ENCODE peak calls at places on chromosomes 11 and 22, in four cellular contexts. S is K562, P is GM12878, O is HepG2. Z is an unnamed sample.

GRCh38 chr11:74568028-74568427 is 24.4 kb upstream of the POLD3 start:
- DNase-seq in S (no peak), P (no peak), O (no peak), Z (no peak)

GRCh38 chr11:65181569-65182257 is at the start of gene CAPN1:
- DNase-seq in S (peak), P (peak), O (peak), Z (peak)

GRCh38 chr11:78350101-78350645 is 67.4 kb downstream of the GAB2 start:
- DNase-seq in S (peak), P (peak), O (no peak), Z (no peak)

GRCh38 chr11:114172871-114173444 is 113.4 kb downstream of the ZBTB16 start:
- DNase-seq in S (no peak), P (no peak), O (no peak), Z (no peak)

GRCh38 chr11:64067257-64067993 is 31.7 kb downstream of the FLRT1 start:
- DNase-seq in S (peak), P (no peak), O (no peak), Z (no peak)

GRCh38 chr11:25769287-25769686 is 562.6 kb upstream of the ANO3 start:
- DNase-seq in S (no peak), P (no peak), O (no peak), Z (no peak)

GRCh38 chr11:69300124-69301032 is 6.4 kb downstream of the MYEOV start:
- DNase-seq in S (peak), P (no peak), O (no peak), Z (no peak)

GRCh38 chr11:20208622-20209090 is 48.4 kb upstream of the DBX1 start:
- DNase-seq in S (no peak), P (no peak), O (no peak), Z (no peak)

GRCh38 chr22:26323013-26323412 is 106.0 kb upstream of the ASPHD2 start:
- DNase-seq in S (no peak), P (no peak), O (no peak), Z (no peak)

GRCh38 chr11:73525611-73526010 is 72.3 kb downstream of the FAM168A start:
- DNase-seq in S (no peak), P (no peak), O (no peak), Z (no peak)

GRCh38 chr11:28566643-28567042 is 458.5 kb downstream of the METTL15 start:
- DNase-seq in S (peak), P (no peak), O (no peak), Z (peak)

GRCh38 chr11:46273511-46274205 is 3.8 kb upstream of the CREB3L1 start:
- DNase-seq in S (peak), P (no peak), O (peak), Z (no peak)

GRCh38 chr22:35305525-35306070 is 5.9 kb downstream of the TOM1 start:
- DNase-seq in S (no peak), P (no peak), O (no peak), Z (no peak)

GRCh38 chr11:130118636-130119387 is 40.8 kb upstream of the ST14 start:
- DNase-seq in S (no peak), P (peak), O (peak), Z (no peak)

GRCh38 chr22:49800408-49801238 is 27.1 kb downstream of the BRD1 start:
- DNase-seq in S (no peak), P (no peak), O (no peak), Z (no peak)

GRCh38 chr11:61026121-61027031 is 54.9 kb downstream of the CD6 start:
- DNase-seq in S (no peak), P (no peak), O (no peak), Z (no peak)

GRCh38 chr11:17768547-17768946 is 34.0 kb downstream of the KCNC1 start:
- DNase-seq in S (no peak), P (no peak), O (no peak), Z (no peak)

GRCh38 chr11:133934599-133935550 is 21.9 kb downstream of the IGSF9B start:
- DNase-seq in S (peak), P (no peak), O (peak), Z (no peak)

GRCh38 chr11:70158757-70159389 is 44.2 kb upstream of the FADD start:
- DNase-seq in S (no peak), P (no peak), O (no peak), Z (no peak)

GRCh38 chr11:112219476-112220232 is 6.6 kb upstream of the PTS start:
- DNase-seq in S (peak), P (peak), O (peak), Z (peak)

GRCh38 chr11:12840871-12841516 is 166.8 kb downstream of the TEAD1 start:
- DNase-seq in S (no peak), P (no peak), O (no peak), Z (no peak)

GRCh38 chr11:79430280-79430679 is 10.6 kb downstream of the TENM4 start:
- DNase-seq in S (no peak), P (no peak), O (no peak), Z (no peak)

GRCh38 chr11:80773919-80774318 is 1333.1 kb upstream of the TENM4 start:
- DNase-seq in S (no peak), P (no peak), O (no peak), Z (no peak)

GRCh38 chr11:66221726-66222236 is 46.7 kb upstream of the RAB1B start:
- DNase-seq in S (peak), P (peak), O (no peak), Z (no peak)

GRCh38 chr11:44911031-44911814 is 39.5 kb downstream of the TP53I11 start:
- DNase-seq in S (peak), P (no peak), O (peak), Z (peak)

GRCh38 chr11:7639643-7640025 is 33.7 kb downstream of the CYB5R2 start:
- DNase-seq in S (no peak), P (no peak), O (no peak), Z (no peak)

GRCh38 chr22:37184380-37184755 is 3.7 kb downstream of the C1QTNF6 start:
- DNase-seq in S (no peak), P (no peak), O (no peak), Z (no peak)
- TF ChIP-seq FOXK2 in S (no peak), P (no peak), O (no peak), Z (no peak)

DNA sequence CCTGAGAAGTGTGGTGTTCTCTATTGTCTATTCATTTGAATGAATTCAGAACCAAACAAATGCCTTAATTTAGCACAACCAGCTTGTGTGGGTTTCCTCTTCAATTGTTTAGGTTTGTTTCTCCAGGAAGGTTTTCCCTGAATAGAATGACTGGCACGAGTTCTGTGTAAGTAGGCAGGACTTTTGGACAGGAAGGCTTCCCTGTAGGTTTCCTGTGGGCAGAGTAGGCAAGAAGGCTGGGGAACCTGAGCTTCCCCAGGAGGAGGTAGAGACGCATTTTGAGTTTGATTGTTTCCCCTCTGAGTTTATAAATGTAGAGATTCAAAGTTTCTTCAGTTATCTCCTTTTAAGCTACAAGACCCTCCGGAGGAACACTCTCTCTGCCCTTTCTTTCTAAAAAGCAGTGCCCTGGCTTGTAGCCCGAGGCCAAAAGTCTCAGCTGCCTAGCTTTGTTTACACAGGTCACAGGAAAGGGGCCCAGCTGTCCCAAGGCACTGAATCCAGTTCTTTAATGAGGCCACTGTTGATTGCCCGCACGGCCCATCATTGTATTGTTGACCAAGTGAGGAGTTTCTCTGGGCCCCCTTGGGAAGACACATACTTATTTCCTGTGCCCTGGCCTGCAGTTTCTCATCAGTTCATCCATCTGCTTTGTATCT is 66.6 kb upstream of the RDX start:
- DNase-seq in S (no peak), P (no peak), O (peak), Z (peak)
- TF ChIP-seq FOXK2 in S (no peak), P (no peak), O (no peak), Z (no peak)

GRCh38 chr11:76153609-76153949 is 52.7 kb downstream of the WNT11 start:
- DNase-seq in S (no peak), P (no peak), O (peak), Z (no peak)
- TF ChIP-seq FOXK2 in S (no peak), P (no peak), O (no peak), Z (no peak)

GRCh38 chr11:91984033-91984568 is 240.5 kb upstream of the FAT3 start:
- DNase-seq in S (no peak), P (no peak), O (no peak), Z (no peak)

GRCh38 chr11:91979775-91980174 is 244.8 kb upstream of the FAT3 start:
- DNase-seq in S (no peak), P (no peak), O (no peak), Z (no peak)

GRCh38 chr11:91978747-91979146 is 245.9 kb upstream of the FAT3 start:
- DNase-seq in S (no peak), P (no peak), O (no peak), Z (no peak)

GRCh38 chr11:91986218-91986617 is 238.4 kb upstream of the FAT3 start:
- DNase-seq in S (no peak), P (no peak), O (no peak), Z (no peak)

GRCh38 chr11:91981995-91982394 is 242.6 kb upstream of the FAT3 start:
- DNase-seq in S (no peak), P (no peak), O (no peak), Z (no peak)
- TF ChIP-seq FOXK2 in S (no peak), P (no peak), O (no peak), Z (no peak)

DNA sequence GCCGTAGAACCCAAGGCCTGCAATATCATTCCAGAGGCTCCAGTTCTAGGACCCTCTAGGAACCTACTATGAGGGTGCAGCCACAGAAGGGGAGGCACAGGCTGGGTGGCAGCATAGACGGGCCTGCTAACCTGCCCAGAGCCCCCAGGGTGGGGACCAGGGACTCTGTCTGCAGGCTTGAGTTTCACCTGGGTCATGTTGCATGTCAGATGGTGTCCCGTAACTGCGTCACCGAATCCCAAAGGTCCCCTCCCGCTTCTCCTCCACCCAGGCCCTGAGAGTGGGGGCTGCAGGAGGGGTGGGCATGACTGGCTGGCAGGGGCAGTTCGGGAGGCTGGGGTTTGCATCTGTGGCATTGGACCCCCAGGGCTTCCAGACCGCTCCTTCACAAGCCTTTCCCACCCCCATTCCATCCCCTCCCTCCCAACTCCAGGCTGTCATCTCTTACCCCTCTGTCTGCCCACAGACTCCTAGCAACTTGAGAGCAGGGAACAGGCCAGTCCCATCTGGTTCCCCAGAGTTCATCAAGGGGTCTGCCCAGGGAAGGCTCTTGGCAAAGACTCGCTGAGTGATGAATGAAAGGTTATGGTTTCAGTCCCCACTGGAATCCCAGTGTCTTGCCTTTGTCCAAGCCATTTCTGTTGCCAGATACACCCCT is 16.3 kb downstream of the MYO7A start:
- DNase-seq in S (no peak), P (no peak), O (no peak), Z (no peak)
- TF ChIP-seq FOXK2 in S (no peak), P (no peak), O (no peak), Z (no peak)

GRCh38 chr22:23749747-23750373 is 1.1 kb downstream of the ZNF70 start:
- DNase-seq in S (peak), P (no peak), O (no peak), Z (no peak)
- TF ChIP-seq FOXK2 in S (no peak), P (no peak), O (no peak), Z (no peak)

GRCh38 chr11:121318848-121319834 is 26.6 kb downstream of the SC5D start:
- DNase-seq in S (peak), P (no peak), O (peak), Z (peak)
- TF ChIP-seq FOXK2 in S (no peak), P (no peak), O (no peak), Z (no peak)

GRCh38 chr11:1534682-1535081 is 37.4 kb downstream of the DUSP8 start:
- DNase-seq in S (no peak), P (no peak), O (no peak), Z (no peak)
- TF ChIP-seq FOXK2 in S (no peak), P (no peak), O (no peak), Z (no peak)